ENCODE peak calls at places on chromosome 4, in seven cellular contexts. H is astrocyte of the spinal cord; J is stromal cell of bone marrow; Y is EL; L is glutamatergic neuron; N is stimulated activated CD4-positive, alpha-beta T cell treated with anti-CD3 and anti-CD28 coated beads, Interleukin-4, amount 100 ng/mL, for 24 hours; P is non-pigmented ciliary epithelial cell. K is an unnamed sample.

GRCh38 chr4:175947117-175947722 is 118.4 kb upstream of the WDR17 start:
- DNase-seq in H (peak), J (no peak), Y (peak), L (no peak), N (no peak), P (no peak), K (peak)

GRCh38 chr4:128636906-128637305 is 172.6 kb upstream of the JADE1 start:
- DNase-seq in H (no peak), J (no peak), Y (no peak), L (no peak), N (no peak), P (no peak), K (no peak)

GRCh38 chr4:188554413-188554812 is 415.2 kb downstream of the TRIML1 start:
- DNase-seq in H (no peak), J (no peak), Y (no peak), L (peak), N (no peak), P (no peak), K (no peak)

GRCh38 chr4:3414421-3415279 is 27.1 kb upstream of the HGFAC start:
- DNase-seq in H (no peak), J (no peak), Y (no peak), L (peak), N (no peak), P (no peak), K (no peak)

GRCh38 chr4:87068591-87069021 is 133.8 kb downstream of the AFF1 start:
- DNase-seq in H (no peak), J (no peak), Y (no peak), L (no peak), N (no peak), P (no peak), K (no peak)

GRCh38 chr4:113591982-113592381 is 169.6 kb downstream of the CAMK2D start:
- DNase-seq in H (peak), J (no peak), Y (no peak), L (no peak), N (no peak), P (no peak), K (peak)

GRCh38 chr4:6390357-6390756 is 82.1 kb downstream of the PPP2R2C start:
- DNase-seq in H (no peak), J (no peak), Y (no peak), L (no peak), N (no peak), P (no peak), K (no peak)

GRCh38 chr4:175776217-175776616 is 35.8 kb downstream of the GPM6A start:
- DNase-seq in H (peak), J (no peak), Y (no peak), L (peak), N (no peak), P (no peak), K (peak)

GRCh38 chr4:76765473-76766183 is 132.3 kb downstream of the SOWAHB start:
- DNase-seq in H (no peak), J (no peak), Y (no peak), L (no peak), N (no peak), P (no peak), K (peak)

GRCh38 chr4:1194028-1194900 is 21.9 kb upstream of the SPON2 start:
- DNase-seq in H (peak), J (no peak), Y (no peak), L (peak), N (no peak), P (no peak), K (peak)

GRCh38 chr4:152513078-152513477 is 22.8 kb downstream of the FBXW7 start:
- DNase-seq in H (no peak), J (no peak), Y (no peak), L (no peak), N (no peak), P (no peak), K (no peak)

GRCh38 chr4:42397635-42398447 is 553 bp downstream of the SHISA3 start:
- DNase-seq in H (peak), J (no peak), Y (no peak), L (peak), N (no peak), P (no peak), K (no peak)

GRCh38 chr4:3765271-3766206 is 646 bp upstream of the ADRA2C start:
- DNase-seq in H (peak), J (peak), Y (peak), L (peak), N (no peak), P (peak), K (peak)

GRCh38 chr4:149706942-149707341 is 108.7 kb downstream of the IQCM start:
- DNase-seq in H (peak), J (no peak), Y (peak), L (no peak), N (no peak), P (peak), K (peak)

GRCh38 chr4:17562157-17562556 is 14.8 kb upstream of the LAP3 start:
- DNase-seq in H (no peak), J (no peak), Y (no peak), L (no peak), N (no peak), P (no peak), K (no peak)

GRCh38 chr4:155582971-155583437 is 83.6 kb upstream of the GUCY1A1 start:
- DNase-seq in H (peak), J (no peak), Y (peak), L (no peak), N (no peak), P (peak), K (no peak)

GRCh38 chr4:153684182-153685073 is at the start of gene TLR2:
- DNase-seq in H (no peak), J (no peak), Y (no peak), L (peak), N (peak), P (no peak), K (no peak)

GRCh38 chr4:7285244-7286122 is 93.1 kb downstream of the SORCS2 start:
- DNase-seq in H (no peak), J (no peak), Y (no peak), L (no peak), N (no peak), P (no peak), K (no peak)

GRCh38 chr4:73821325-73821724 is 15.2 kb upstream of the CXCL6 start:
- DNase-seq in H (no peak), J (no peak), Y (no peak), L (no peak), N (no peak), P (no peak), K (no peak)

GRCh38 chr4:24722026-24722568 is 73.3 kb upstream of the SOD3 start:
- DNase-seq in H (no peak), J (no peak), Y (no peak), L (no peak), N (no peak), P (no peak), K (no peak)

GRCh38 chr4:182916483-182917181 is 554 bp downstream of the DCTD start:
- DNase-seq in H (peak), J (no peak), Y (peak), L (peak), N (peak), P (peak), K (peak)

GRCh38 chr4:80134936-80135701 is 62.1 kb upstream of the ANTXR2 start:
- DNase-seq in H (peak), J (no peak), Y (no peak), L (no peak), N (no peak), P (no peak), K (no peak)

GRCh38 chr4:57097711-57098110 is 12.5 kb downstream of the IGFBP7 start:
- DNase-seq in H (no peak), J (no peak), Y (no peak), L (no peak), N (no peak), P (no peak), K (no peak)

GRCh38 chr4:119300388-119301131 is 21.4 kb downstream of the FABP2 start:
- DNase-seq in H (peak), J (peak), Y (peak), L (peak), N (peak), P (peak), K (peak)

GRCh38 chr4:165359501-165359900 is 19.3 kb upstream of the CPE start:
- DNase-seq in H (no peak), J (no peak), Y (no peak), L (no peak), N (no peak), P (no peak), K (peak)

GRCh38 chr4:125780159-125780558 is 465.4 kb downstream of the FAT4 start:
- DNase-seq in H (peak), J (peak), Y (peak), L (no peak), N (no peak), P (no peak), K (peak)

GRCh38 chr4:6391186-6391851 is 81.1 kb downstream of the PPP2R2C start:
- DNase-seq in H (no peak), J (no peak), Y (no peak), L (no peak), N (no peak), P (no peak), K (no peak)

GRCh38 chr4:16329132-16329796 is 103.0 kb upstream of the TAPT1 start:
- DNase-seq in H (peak), J (peak), Y (peak), L (no peak), N (no peak), P (no peak), K (no peak)

GRCh38 chr4:19187104-19187503 is 1064.6 kb upstream of the SLIT2 start:
- DNase-seq in H (peak), J (no peak), Y (peak), L (no peak), N (no peak), P (no peak), K (no peak)

GRCh38 chr4:7513731-7514130 is 79.0 kb upstream of the PSAPL1 start:
- DNase-seq in H (peak), J (peak), Y (peak), L (no peak), N (no peak), P (peak), K (peak)

GRCh38 chr4:184100297-184100885 is 117.3 kb downstream of the ENPP6 start:
- DNase-seq in H (peak), J (no peak), Y (no peak), L (peak), N (no peak), P (no peak), K (no peak)

GRCh38 chr4:118327554-118328241 is 25.1 kb downstream of the PRSS12 start:
- DNase-seq in H (no peak), J (peak), Y (peak), L (no peak), N (no peak), P (no peak), K (peak)

GRCh38 chr4:145099653-145100052 is 1.5 kb downstream of the ABCE1 start:
- DNase-seq in H (no peak), J (no peak), Y (peak), L (no peak), N (no peak), P (no peak), K (no peak)

GRCh38 chr4:156109943-156110925 is 156.6 kb upstream of the CTSO start:
- DNase-seq in H (no peak), J (no peak), Y (peak), L (peak), N (no peak), P (no peak), K (peak)

GRCh38 chr4:29927895-29928294 is 792.3 kb upstream of the PCDH7 start:
- DNase-seq in H (no peak), J (no peak), Y (no peak), L (no peak), N (no peak), P (no peak), K (no peak)

GRCh38 chr4:186016796-186017195 is 52.2 kb upstream of the TLR3 start:
- DNase-seq in H (no peak), J (no peak), Y (no peak), L (no peak), N (no peak), P (no peak), K (no peak)

GRCh38 chr4:67037489-67037888 is 507.8 kb downstream of the CENPC start:
- DNase-seq in H (no peak), J (no peak), Y (no peak), L (no peak), N (no peak), P (no peak), K (no peak)

GRCh38 chr4:145881991-145882390 is 56.6 kb downstream of the ZNF827 start:
- DNase-seq in H (no peak), J (no peak), Y (no peak), L (no peak), N (no peak), P (no peak), K (no peak)

GRCh38 chr4:107318078-107318477 is 282.0 kb upstream of the DKK2 start:
- DNase-seq in H (no peak), J (no peak), Y (peak), L (no peak), N (no peak), P (no peak), K (no peak)

K was measured in myocyte.